ENCODE peak calls at places on chromosomes 5 and 9, in nine cellular contexts. E is nephron progenitor cell, M is tibial nerve, L is AG04450, W is heart left ventricle, G is coronary artery, R is progenitor cell of endocrine pancreas, J is cardiac muscle cell, S is lung. Z is an unnamed sample.

GRCh38 chr5:96871686-96872085 is 4.6 kb upstream of the ERAP2 start:
- DNase-seq in E (no peak), M (no peak), L (no peak), W (no peak), G (no peak), R (no peak), J (no peak), S (no peak), Z (no peak)

GRCh38 chr9:92480332-92480771 is 2.0 kb downstream of the ASPN start:
- DNase-seq in E (no peak), M (no peak), L (no peak), W (no peak), G (no peak), R (no peak), J (no peak), S (no peak), Z (no peak)

GRCh38 chr9:91775011-91775707 is 174.9 kb downstream of the ROR2 start:
- DNase-seq in E (peak), M (peak), L (peak), W (peak), G (no peak), R (peak), J (peak), S (peak), Z (no peak)

GRCh38 chr5:16574789-16575785 is 41.7 kb downstream of the RETREG1 start:
- DNase-seq in E (no peak), M (peak), L (peak), W (peak), G (no peak), R (no peak), J (peak), S (no peak), Z (no peak)

GRCh38 chr5:95842955-95843544 is 20.5 kb upstream of the GLRX start:
- DNase-seq in E (no peak), M (peak), L (no peak), W (peak), G (no peak), R (no peak), J (peak), S (peak), Z (no peak)

GRCh38 chr5:173689171-173689676 is 72.8 kb upstream of the BOD1 start:
- DNase-seq in E (no peak), M (no peak), L (no peak), W (no peak), G (no peak), R (peak), J (peak), S (peak), Z (no peak)

GRCh38 chr9:120032639-120033038 is 547.3 kb downstream of the CDK5RAP2 start:
- DNase-seq in E (peak), M (no peak), L (no peak), W (no peak), G (no peak), R (no peak), J (no peak), S (no peak), Z (no peak)

GRCh38 chr9:11064853-11065252 is 452.1 kb upstream of the PTPRD start:
- DNase-seq in E (no peak), M (no peak), L (no peak), W (no peak), G (no peak), R (no peak), J (no peak), S (no peak), Z (no peak)

GRCh38 chr5:132006331-132007120 is 4.9 kb downstream of the ACSL6 start:
- DNase-seq in E (no peak), M (no peak), L (no peak), W (no peak), G (no peak), R (no peak), J (no peak), S (no peak), Z (peak)

GRCh38 chr9:15293727-15294405 is 13.2 kb downstream of the TTC39B start:
- DNase-seq in E (no peak), M (no peak), L (no peak), W (no peak), G (no peak), R (no peak), J (peak), S (no peak), Z (no peak)

GRCh38 chr9:6243746-6244145 is 28.1 kb downstream of the IL33 start:
- DNase-seq in E (no peak), M (no peak), L (no peak), W (no peak), G (no peak), R (no peak), J (no peak), S (no peak), Z (no peak)

GRCh38 chr5:174338204-174339010 is 292.9 kb downstream of the NSG2 start:
- DNase-seq in E (no peak), M (no peak), L (no peak), W (no peak), G (peak), R (no peak), J (peak), S (no peak), Z (no peak)

GRCh38 chr9:71984388-71985069 is 73.1 kb downstream of the C9orf85 start:
- DNase-seq in E (no peak), M (no peak), L (peak), W (peak), G (peak), R (no peak), J (peak), S (peak), Z (no peak)

GRCh38 chr5:74594172-74595040 is 46.1 kb downstream of the ENC1 start:
- DNase-seq in E (no peak), M (no peak), L (no peak), W (no peak), G (no peak), R (no peak), J (peak), S (no peak), Z (no peak)

GRCh38 chr5:147560982-147561381 is 51.1 kb upstream of the DPYSL3 start:
- DNase-seq in E (no peak), M (no peak), L (no peak), W (no peak), G (no peak), R (no peak), J (no peak), S (no peak), Z (no peak)

GRCh38 chr9:89435315-89435823 is 62.5 kb downstream of the SEMA4D start:
- DNase-seq in E (peak), M (no peak), L (no peak), W (no peak), G (no peak), R (no peak), J (no peak), S (peak), Z (no peak)

GRCh38 chr5:14743601-14744295 is 79.2 kb downstream of the OTULIN start:
- DNase-seq in E (no peak), M (no peak), L (peak), W (no peak), G (no peak), R (no peak), J (no peak), S (no peak), Z (no peak)

GRCh38 chr9:109241207-109241606 is 74.2 kb upstream of the FRRS1L start:
- DNase-seq in E (no peak), M (no peak), L (no peak), W (no peak), G (no peak), R (no peak), J (no peak), S (no peak), Z (no peak)

GRCh38 chr9:135341612-135342169 is 137.9 kb upstream of the PPP1R26 start:
- DNase-seq in E (no peak), M (no peak), L (no peak), W (no peak), G (no peak), R (no peak), J (no peak), S (no peak), Z (peak)

GRCh38 chr5:171166766-171167165 is 142.3 kb upstream of the TLX3 start:
- DNase-seq in E (no peak), M (no peak), L (no peak), W (no peak), G (no peak), R (no peak), J (no peak), S (no peak), Z (no peak)

GRCh38 chr5:158832096-158832495 is 267.6 kb downstream of the EBF1 start:
- DNase-seq in E (no peak), M (no peak), L (no peak), W (no peak), G (no peak), R (no peak), J (no peak), S (no peak), Z (no peak)

GRCh38 chr5:137753986-137754235 is 252 bp downstream of the HNRNPA0 start:
- DNase-seq in E (no peak), M (no peak), L (no peak), W (no peak), G (no peak), R (no peak), J (no peak), S (no peak), Z (no peak)

GRCh38 chr5:61397238-61397637 is 65.2 kb downstream of the ZSWIM6 start:
- DNase-seq in E (no peak), M (no peak), L (no peak), W (no peak), G (no peak), R (no peak), J (no peak), S (no peak), Z (no peak)

GRCh38 chr5:14220642-14221041 is 77.5 kb downstream of the TRIO start:
- DNase-seq in E (no peak), M (no peak), L (no peak), W (no peak), G (no peak), R (no peak), J (no peak), S (no peak), Z (no peak)

GRCh38 chr5:75509956-75510355 is 1.5 kb downstream of the CERT1 start:
- DNase-seq in E (no peak), M (peak), L (peak), W (no peak), G (no peak), R (no peak), J (peak), S (peak), Z (no peak)

GRCh38 chr9:104071589-104071988 is 22.5 kb upstream of the SMC2 start:
- DNase-seq in E (no peak), M (no peak), L (no peak), W (no peak), G (no peak), R (no peak), J (no peak), S (no peak), Z (no peak)

GRCh38 chr5:44983006-44983405 is 174.3 kb downstream of the MRPS30 start:
- DNase-seq in E (no peak), M (no peak), L (no peak), W (no peak), G (no peak), R (no peak), J (no peak), S (no peak), Z (no peak)

GRCh38 chr9:27276182-27277030 is 20.5 kb downstream of the EQTN start:
- DNase-seq in E (peak), M (peak), L (peak), W (no peak), G (no peak), R (no peak), J (peak), S (no peak), Z (no peak)

GRCh38 chr5:35878079-35878478 is 21.4 kb downstream of the IL7R start:
- DNase-seq in E (no peak), M (no peak), L (no peak), W (no peak), G (no peak), R (no peak), J (no peak), S (no peak), Z (no peak)

GRCh38 chr5:35879649-35880048 is 23.0 kb downstream of the IL7R start:
- DNase-seq in E (no peak), M (no peak), L (no peak), W (no peak), G (no peak), R (no peak), J (no peak), S (no peak), Z (no peak)

GRCh38 chr5:35876922-35877321 is 20.2 kb downstream of the IL7R start:
- DNase-seq in E (no peak), M (no peak), L (no peak), W (no peak), G (no peak), R (no peak), J (no peak), S (no peak), Z (no peak)

GRCh38 chr5:35876454-35876853 is 19.8 kb downstream of the IL7R start:
- DNase-seq in E (no peak), M (no peak), L (no peak), W (no peak), G (no peak), R (no peak), J (no peak), S (no peak), Z (no peak)

GRCh38 chr5:35877655-35878054 is 21.0 kb downstream of the IL7R start:
- DNase-seq in E (no peak), M (no peak), L (no peak), W (no peak), G (no peak), R (no peak), J (no peak), S (no peak), Z (no peak)
- TF ChIP-seq CTCF in E (no peak), M (no peak), L (no peak), W (no peak), G (no peak), R (no peak), J (no peak), S (no peak), Z (no peak)

DNA sequence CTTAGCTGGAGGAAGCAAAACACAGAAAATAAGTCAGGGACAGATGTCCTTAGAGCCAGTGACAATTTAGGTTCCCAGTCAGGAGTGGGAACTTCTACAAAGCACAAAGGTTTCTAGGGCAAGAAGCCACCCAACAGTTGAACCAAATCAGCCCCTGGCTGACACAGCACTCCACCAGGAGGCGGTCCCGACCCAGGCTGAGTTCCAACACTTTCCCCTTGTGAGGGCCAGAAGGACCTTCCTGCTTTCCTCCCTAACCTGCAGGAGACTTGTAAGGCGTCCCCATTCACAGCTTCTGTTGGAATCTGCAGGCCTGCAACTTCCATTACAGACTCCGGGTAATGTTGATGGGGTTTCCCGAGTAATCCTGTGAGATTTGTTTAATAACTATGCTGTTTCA is 416.4 kb upstream of the IRX1 start:
- DNase-seq in E (no peak), M (no peak), L (no peak), W (no peak), G (no peak), R (no peak), J (no peak), S (no peak), Z (no peak)
- TF ChIP-seq CTCF in E (no peak), M (no peak), L (no peak), W (no peak), G (no peak), R (peak), J (no peak), S (no peak), Z (no peak)

GRCh38 chr5:115366223-115366622 is 69.8 kb upstream of the CCDC112 start:
- DNase-seq in E (no peak), M (no peak), L (peak), W (peak), G (no peak), R (no peak), J (peak), S (no peak), Z (no peak)
- TF ChIP-seq CTCF in E (no peak), M (no peak), L (no peak), W (no peak), G (no peak), R (no peak), J (peak), S (no peak), Z (no peak)

DNA sequence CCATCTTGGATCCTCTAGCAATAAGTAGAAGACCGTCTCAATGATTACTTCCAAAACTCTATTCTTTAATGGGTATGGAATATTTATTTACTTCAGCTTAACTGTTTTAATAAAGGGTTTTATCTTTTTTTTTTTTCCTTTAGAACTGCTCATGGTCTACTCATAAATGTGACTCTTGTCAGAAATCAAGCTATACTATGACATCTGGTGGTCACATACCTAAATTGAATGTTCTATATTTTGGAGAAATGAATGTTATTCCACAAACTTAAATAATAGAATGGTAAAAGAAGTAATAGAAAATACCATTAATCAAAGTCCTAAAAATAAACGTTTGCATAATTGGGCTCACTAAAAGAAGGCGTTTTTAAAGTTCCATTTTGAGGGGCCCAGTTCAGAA is 131.2 kb upstream of the PLCXD3 start:
- DNase-seq in E (no peak), M (no peak), L (no peak), W (no peak), G (no peak), R (no peak), J (peak), S (no peak), Z (no peak)
- TF ChIP-seq CTCF in E (no peak), M (no peak), L (peak), W (peak), G (no peak), R (peak), J (peak), S (no peak), Z (peak)

GRCh38 chr5:32172908-32173393 is 1.2 kb downstream of the GOLPH3 start:
- DNase-seq in E (no peak), M (no peak), L (no peak), W (no peak), G (no peak), R (no peak), J (no peak), S (no peak), Z (no peak)

GRCh38 chr5:32173394-32174010 is 617 bp downstream of the GOLPH3 start:
- DNase-seq in E (no peak), M (peak), L (no peak), W (peak), G (no peak), R (peak), J (peak), S (peak), Z (no peak)

GRCh38 chr5:32170303-32171170 is 3.6 kb downstream of the GOLPH3 start:
- DNase-seq in E (no peak), M (no peak), L (peak), W (no peak), G (no peak), R (no peak), J (peak), S (no peak), Z (no peak)

GRCh38 chr5:32168460-32169033 is 5.6 kb downstream of the GOLPH3 start:
- DNase-seq in E (no peak), M (no peak), L (no peak), W (no peak), G (no peak), R (no peak), J (peak), S (no peak), Z (no peak)

GRCh38 chr5:32174011-32174866 is at the start of gene GOLPH3:
- DNase-seq in E (peak), M (peak), L (peak), W (peak), G (peak), R (peak), J (peak), S (peak), Z (peak)
- TF ChIP-seq CTCF in E (no peak), M (peak), L (no peak), W (no peak), G (no peak), R (no peak), J (peak), S (no peak), Z (peak)

GRCh38 chr9:130451509-130452388 is 7.0 kb downstream of the ASS1 start:
- DNase-seq in E (peak), M (peak), L (peak), W (peak), G (peak), R (no peak), J (peak), S (peak), Z (no peak)
- TF ChIP-seq CTCF in E (peak), M (peak), L (peak), W (peak), G (no peak), R (peak), J (peak), S (no peak), Z (peak)

GRCh38 chr5:66796306-66797292 is 200.4 kb downstream of the MAST4 start:
- DNase-seq in E (no peak), M (no peak), L (no peak), W (no peak), G (no peak), R (no peak), J (peak), S (no peak), Z (no peak)
- TF ChIP-seq CTCF in E (peak), M (no peak), L (peak), W (peak), G (no peak), R (peak), J (peak), S (no peak), Z (peak)

Z was measured in chondrocyte.